ENCODE peak calls at places on chromosome 17, in ten cellular contexts. One of them, this sample, is unnamed.

GRCh38 chr17:7832431-7832830 is 1.6 kb upstream of the KDM6B start:
- DNase-seq in CD8-positive, alpha-beta T cell: no peak
- DNase-seq in caudate nucleus: no peak
- DNase-seq in NB4: no peak
- DNase-seq in PC-9: no peak
- DNase-seq in DMS153: no peak
- DNase-seq in stimulated activated CD4-positive, alpha-beta T cell treated with anti-CD3 and anti-CD28 coated beads, Interleukin-4, amount 100 ng/mL, for 24 hours: no peak
- DNase-seq in AG20443: no peak
- DNase-seq in PC-3: no peak
- DNase-seq in T-cell: no peak
- DNase-seq in this sample: no peak

GRCh38 chr17:82178499-82179290 is 33.9 kb downstream of the CCDC57 start:
- DNase-seq in CD8-positive, alpha-beta T cell: no peak
- DNase-seq in caudate nucleus: no peak
- DNase-seq in NB4: no peak
- DNase-seq in PC-9: no peak
- DNase-seq in DMS153: no peak
- DNase-seq in stimulated activated CD4-positive, alpha-beta T cell treated with anti-CD3 and anti-CD28 coated beads, Interleukin-4, amount 100 ng/mL, for 24 hours: no peak
- DNase-seq in AG20443: no peak
- DNase-seq in PC-3: no peak
- DNase-seq in T-cell: no peak
- DNase-seq in this sample: no peak

GRCh38 chr17:76442341-76443338 is 10.3 kb downstream of the UBE2O start:
- DNase-seq in CD8-positive, alpha-beta T cell: no peak
- DNase-seq in caudate nucleus: no peak
- DNase-seq in NB4: peak
- DNase-seq in PC-9: no peak
- DNase-seq in DMS153: no peak
- DNase-seq in stimulated activated CD4-positive, alpha-beta T cell treated with anti-CD3 and anti-CD28 coated beads, Interleukin-4, amount 100 ng/mL, for 24 hours: no peak
- DNase-seq in AG20443: no peak
- DNase-seq in PC-3: peak
- DNase-seq in T-cell: no peak
- DNase-seq in this sample: no peak

GRCh38 chr17:42991471-42991870 is 6.7 kb upstream of the RPL27 start:
- DNase-seq in CD8-positive, alpha-beta T cell: no peak
- DNase-seq in caudate nucleus: no peak
- DNase-seq in NB4: no peak
- DNase-seq in PC-9: no peak
- DNase-seq in DMS153: no peak
- DNase-seq in stimulated activated CD4-positive, alpha-beta T cell treated with anti-CD3 and anti-CD28 coated beads, Interleukin-4, amount 100 ng/mL, for 24 hours: no peak
- DNase-seq in AG20443: no peak
- DNase-seq in PC-3: no peak
- DNase-seq in T-cell: no peak
- DNase-seq in this sample: no peak

GRCh38 chr17:57708401-57708800 is 36.7 kb downstream of the CCDC182 start:
- DNase-seq in CD8-positive, alpha-beta T cell: no peak
- DNase-seq in caudate nucleus: no peak
- DNase-seq in NB4: peak
- DNase-seq in PC-9: no peak
- DNase-seq in DMS153: no peak
- DNase-seq in stimulated activated CD4-positive, alpha-beta T cell treated with anti-CD3 and anti-CD28 coated beads, Interleukin-4, amount 100 ng/mL, for 24 hours: no peak
- DNase-seq in AG20443: no peak
- DNase-seq in PC-3: no peak
- DNase-seq in T-cell: no peak
- DNase-seq in this sample: no peak

GRCh38 chr17:79745641-79746105 is 14.9 kb downstream of the ENPP7 start:
- DNase-seq in CD8-positive, alpha-beta T cell: no peak
- DNase-seq in caudate nucleus: no peak
- DNase-seq in NB4: no peak
- DNase-seq in PC-9: peak
- DNase-seq in DMS153: no peak
- DNase-seq in stimulated activated CD4-positive, alpha-beta T cell treated with anti-CD3 and anti-CD28 coated beads, Interleukin-4, amount 100 ng/mL, for 24 hours: no peak
- DNase-seq in AG20443: no peak
- DNase-seq in PC-3: peak
- DNase-seq in T-cell: no peak
- DNase-seq in this sample: no peak

GRCh38 chr17:33511670-33512069 is 218.6 kb upstream of the ASIC2 start:
- DNase-seq in CD8-positive, alpha-beta T cell: no peak
- DNase-seq in caudate nucleus: no peak
- DNase-seq in NB4: peak
- DNase-seq in PC-9: no peak
- DNase-seq in DMS153: no peak
- DNase-seq in stimulated activated CD4-positive, alpha-beta T cell treated with anti-CD3 and anti-CD28 coated beads, Interleukin-4, amount 100 ng/mL, for 24 hours: no peak
- DNase-seq in AG20443: no peak
- DNase-seq in PC-3: no peak
- DNase-seq in T-cell: no peak
- DNase-seq in this sample: no peak

GRCh38 chr17:64448665-64449512 is at the start of gene MILR1:
- DNase-seq in CD8-positive, alpha-beta T cell: no peak
- DNase-seq in caudate nucleus: no peak
- DNase-seq in NB4: peak
- DNase-seq in PC-9: peak
- DNase-seq in DMS153: no peak
- DNase-seq in stimulated activated CD4-positive, alpha-beta T cell treated with anti-CD3 and anti-CD28 coated beads, Interleukin-4, amount 100 ng/mL, for 24 hours: no peak
- DNase-seq in AG20443: peak
- DNase-seq in PC-3: peak
- DNase-seq in T-cell: no peak
- DNase-seq in this sample: no peak

This sample was measured in CD4-positive, CD25-positive, alpha-beta regulatory T cell.